ENCODE peak calls at places on chromosomes 4 and X, in five cellular contexts. One of them, this sample, is unnamed.

GRCh38 chr4:109332926-109333464 is 30.5 kb upstream of the COL25A1 start:
- DNase-seq in AG04450: no peak
- DNase-seq in RWPE1: no peak
- DNase-seq in gastrocnemius medialis: no peak
- DNase-seq in CD8-positive, alpha-beta T cell: no peak
- DNase-seq in this sample: peak

GRCh38 chrX:107710617-107711391 is 64.8 kb downstream of the TSC22D3 start:
- DNase-seq in AG04450: peak
- DNase-seq in RWPE1: peak
- DNase-seq in gastrocnemius medialis: peak
- DNase-seq in CD8-positive, alpha-beta T cell: no peak
- DNase-seq in this sample: peak

GRCh38 chr4:1072830-1073446 is 40.4 kb downstream of the RNF212 start:
- DNase-seq in AG04450: no peak
- DNase-seq in RWPE1: peak
- DNase-seq in gastrocnemius medialis: no peak
- DNase-seq in CD8-positive, alpha-beta T cell: peak
- DNase-seq in this sample: peak

GRCh38 chrX:14533867-14534266 is 4.5 kb downstream of the GLRA2 start:
- DNase-seq in AG04450: no peak
- DNase-seq in RWPE1: no peak
- DNase-seq in gastrocnemius medialis: no peak
- DNase-seq in CD8-positive, alpha-beta T cell: no peak
- DNase-seq in this sample: no peak

GRCh38 chr4:57074753-57075152 is 35.4 kb downstream of the IGFBP7 start:
- DNase-seq in AG04450: peak
- DNase-seq in RWPE1: peak
- DNase-seq in gastrocnemius medialis: no peak
- DNase-seq in CD8-positive, alpha-beta T cell: no peak
- DNase-seq in this sample: peak

GRCh38 chr4:169079942-169080827 is 70.1 kb upstream of the CBR4 start:
- DNase-seq in AG04450: no peak
- DNase-seq in RWPE1: no peak
- DNase-seq in gastrocnemius medialis: peak
- DNase-seq in CD8-positive, alpha-beta T cell: no peak
- DNase-seq in this sample: peak

GRCh38 chr4:41256131-41256739 is 493 bp upstream of the UCHL1 start:
- DNase-seq in AG04450: peak
- DNase-seq in RWPE1: no peak
- DNase-seq in gastrocnemius medialis: no peak
- DNase-seq in CD8-positive, alpha-beta T cell: no peak
- DNase-seq in this sample: no peak

GRCh38 chr4:10096976-10097330 is 19.6 kb downstream of the WDR1 start:
- DNase-seq in AG04450: no peak
- DNase-seq in RWPE1: no peak
- DNase-seq in gastrocnemius medialis: no peak
- DNase-seq in CD8-positive, alpha-beta T cell: no peak
- DNase-seq in this sample: no peak

GRCh38 chr4:6038711-6039110 is 20.5 kb upstream of the C4orf50 start:
- DNase-seq in AG04450: no peak
- DNase-seq in RWPE1: no peak
- DNase-seq in gastrocnemius medialis: no peak
- DNase-seq in CD8-positive, alpha-beta T cell: no peak
- DNase-seq in this sample: no peak

GRCh38 chr4:138910914-138911336 is 104.7 kb upstream of the NOCT start:
- DNase-seq in AG04450: peak
- DNase-seq in RWPE1: peak
- DNase-seq in gastrocnemius medialis: peak
- DNase-seq in CD8-positive, alpha-beta T cell: no peak
- DNase-seq in this sample: peak

GRCh38 chrX:109783712-109784109 is 50.7 kb upstream of the ACSL4 start:
- DNase-seq in AG04450: no peak
- DNase-seq in RWPE1: no peak
- DNase-seq in gastrocnemius medialis: no peak
- DNase-seq in CD8-positive, alpha-beta T cell: no peak
- DNase-seq in this sample: peak

GRCh38 chrX:54435121-54435520 is 5.1 kb upstream of the TSR2 start:
- DNase-seq in AG04450: no peak
- DNase-seq in RWPE1: no peak
- DNase-seq in gastrocnemius medialis: no peak
- DNase-seq in CD8-positive, alpha-beta T cell: no peak
- DNase-seq in this sample: no peak

GRCh38 chr4:75612306-75612705 is 18.0 kb downstream of the CDKL2 start:
- DNase-seq in AG04450: no peak
- DNase-seq in RWPE1: no peak
- DNase-seq in gastrocnemius medialis: no peak
- DNase-seq in CD8-positive, alpha-beta T cell: no peak
- DNase-seq in this sample: no peak

GRCh38 chr4:149766135-149766534 is 49.5 kb downstream of the IQCM start:
- DNase-seq in AG04450: no peak
- DNase-seq in RWPE1: no peak
- DNase-seq in gastrocnemius medialis: no peak
- DNase-seq in CD8-positive, alpha-beta T cell: no peak
- DNase-seq in this sample: no peak

GRCh38 chr4:73070072-73070385 is 513 bp upstream of the COX18 start:
- DNase-seq in AG04450: no peak
- DNase-seq in RWPE1: no peak
- DNase-seq in gastrocnemius medialis: no peak
- DNase-seq in CD8-positive, alpha-beta T cell: no peak
- DNase-seq in this sample: no peak

GRCh38 chr4:7332216-7333023 is 102.3 kb downstream of the PSAPL1 start:
- DNase-seq in AG04450: peak
- DNase-seq in RWPE1: peak
- DNase-seq in gastrocnemius medialis: no peak
- DNase-seq in CD8-positive, alpha-beta T cell: no peak
- DNase-seq in this sample: peak

GRCh38 chr4:156154978-156155377 is 201.3 kb upstream of the CTSO start:
- DNase-seq in AG04450: no peak
- DNase-seq in RWPE1: no peak
- DNase-seq in gastrocnemius medialis: no peak
- DNase-seq in CD8-positive, alpha-beta T cell: no peak
- DNase-seq in this sample: no peak

GRCh38 chr4:52883183-52883621 is 21.1 kb downstream of the RASL11B start:
- DNase-seq in AG04450: no peak
- DNase-seq in RWPE1: no peak
- DNase-seq in gastrocnemius medialis: no peak
- DNase-seq in CD8-positive, alpha-beta T cell: no peak
- DNase-seq in this sample: no peak

GRCh38 chr4:63308702-63309101 is 1100.5 kb downstream of the TECRL start:
- DNase-seq in AG04450: no peak
- DNase-seq in RWPE1: no peak
- DNase-seq in gastrocnemius medialis: no peak
- DNase-seq in CD8-positive, alpha-beta T cell: no peak
- DNase-seq in this sample: no peak

GRCh38 chrX:78517124-78517523 is 142.0 kb downstream of the RTL3 start:
- DNase-seq in AG04450: no peak
- DNase-seq in RWPE1: no peak
- DNase-seq in gastrocnemius medialis: no peak
- DNase-seq in CD8-positive, alpha-beta T cell: peak
- DNase-seq in this sample: no peak

GRCh38 chr4:90445380-90445779 is 318.2 kb downstream of the CCSER1 start:
- DNase-seq in AG04450: no peak
- DNase-seq in RWPE1: no peak
- DNase-seq in gastrocnemius medialis: no peak
- DNase-seq in CD8-positive, alpha-beta T cell: no peak
- DNase-seq in this sample: no peak

GRCh38 chrX:12949205-12949926 is 25.5 kb upstream of the TMSB4X start:
- DNase-seq in AG04450: no peak
- DNase-seq in RWPE1: no peak
- DNase-seq in gastrocnemius medialis: no peak
- DNase-seq in CD8-positive, alpha-beta T cell: no peak
- DNase-seq in this sample: no peak

GRCh38 chr4:1695913-1696312 is 11.8 kb upstream of the FAM53A start:
- DNase-seq in AG04450: no peak
- DNase-seq in RWPE1: no peak
- DNase-seq in gastrocnemius medialis: no peak
- DNase-seq in CD8-positive, alpha-beta T cell: no peak
- DNase-seq in this sample: no peak

GRCh38 chr4:110245567-110245966 is 47.2 kb upstream of the ELOVL6 start:
- DNase-seq in AG04450: no peak
- DNase-seq in RWPE1: peak
- DNase-seq in gastrocnemius medialis: no peak
- DNase-seq in CD8-positive, alpha-beta T cell: no peak
- DNase-seq in this sample: peak

GRCh38 chr4:94995684-94996394 is 238.1 kb downstream of the BMPR1B start:
- DNase-seq in AG04450: no peak
- DNase-seq in RWPE1: no peak
- DNase-seq in gastrocnemius medialis: peak
- DNase-seq in CD8-positive, alpha-beta T cell: no peak
- DNase-seq in this sample: peak

GRCh38 chr4:78480286-78480685 is 71.3 kb upstream of the ANXA3 start:
- DNase-seq in AG04450: no peak
- DNase-seq in RWPE1: no peak
- DNase-seq in gastrocnemius medialis: no peak
- DNase-seq in CD8-positive, alpha-beta T cell: no peak
- DNase-seq in this sample: no peak

DNA sequence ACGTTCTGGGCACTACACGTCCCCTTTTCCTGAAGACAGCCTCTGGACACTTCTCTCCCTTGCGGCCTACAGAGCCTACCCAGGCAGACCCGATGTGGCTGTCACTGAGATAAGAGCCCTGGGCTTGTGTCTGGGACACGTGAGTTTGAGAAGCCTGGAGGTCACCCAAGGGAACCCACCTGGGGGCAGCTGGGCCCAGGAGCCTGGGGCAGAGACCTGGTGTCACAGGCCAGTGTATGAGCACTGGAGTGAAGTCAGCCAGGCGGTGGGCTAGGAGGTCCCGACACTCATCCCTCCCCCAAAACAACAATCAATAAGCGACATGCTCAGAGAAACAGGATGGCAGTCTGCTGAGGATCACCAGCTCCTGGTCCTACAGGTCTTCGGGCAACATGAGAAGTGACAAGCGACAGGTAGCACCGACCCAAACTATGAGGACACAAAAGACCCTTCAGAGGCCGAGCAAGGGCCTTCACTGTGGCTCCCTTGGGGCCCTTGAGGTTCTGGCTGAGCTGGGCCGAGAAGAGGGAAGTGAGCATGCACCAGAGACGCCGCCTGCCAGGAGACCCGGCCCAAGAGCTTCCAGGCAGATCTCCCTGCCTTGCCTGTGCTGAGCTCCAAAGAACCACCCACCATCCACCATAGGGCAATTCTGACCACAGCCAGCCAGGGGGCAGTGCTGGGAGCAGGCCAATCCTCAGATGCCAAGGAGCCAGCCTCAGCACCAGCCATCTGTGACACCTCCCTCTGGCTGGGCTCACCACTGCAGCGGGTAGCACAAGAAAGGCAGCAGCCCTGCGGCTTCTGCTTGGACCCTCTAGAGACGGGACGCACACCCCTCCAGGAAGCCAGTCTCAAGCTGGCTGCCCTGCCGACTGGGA is 11.0 kb upstream of the DUSP9 start:
- DNase-seq in AG04450: no peak
- DNase-seq in RWPE1: no peak
- DNase-seq in gastrocnemius medialis: no peak
- DNase-seq in CD8-positive, alpha-beta T cell: no peak
- DNase-seq in this sample: peak
- TF ChIP-seq CTCF in AG04450: peak
- TF ChIP-seq CTCF in RWPE1: no peak
- TF ChIP-seq CTCF in gastrocnemius medialis: no peak
- TF ChIP-seq CTCF in CD8-positive, alpha-beta T cell: no peak
- TF ChIP-seq CTCF in this sample: peak

DNA sequence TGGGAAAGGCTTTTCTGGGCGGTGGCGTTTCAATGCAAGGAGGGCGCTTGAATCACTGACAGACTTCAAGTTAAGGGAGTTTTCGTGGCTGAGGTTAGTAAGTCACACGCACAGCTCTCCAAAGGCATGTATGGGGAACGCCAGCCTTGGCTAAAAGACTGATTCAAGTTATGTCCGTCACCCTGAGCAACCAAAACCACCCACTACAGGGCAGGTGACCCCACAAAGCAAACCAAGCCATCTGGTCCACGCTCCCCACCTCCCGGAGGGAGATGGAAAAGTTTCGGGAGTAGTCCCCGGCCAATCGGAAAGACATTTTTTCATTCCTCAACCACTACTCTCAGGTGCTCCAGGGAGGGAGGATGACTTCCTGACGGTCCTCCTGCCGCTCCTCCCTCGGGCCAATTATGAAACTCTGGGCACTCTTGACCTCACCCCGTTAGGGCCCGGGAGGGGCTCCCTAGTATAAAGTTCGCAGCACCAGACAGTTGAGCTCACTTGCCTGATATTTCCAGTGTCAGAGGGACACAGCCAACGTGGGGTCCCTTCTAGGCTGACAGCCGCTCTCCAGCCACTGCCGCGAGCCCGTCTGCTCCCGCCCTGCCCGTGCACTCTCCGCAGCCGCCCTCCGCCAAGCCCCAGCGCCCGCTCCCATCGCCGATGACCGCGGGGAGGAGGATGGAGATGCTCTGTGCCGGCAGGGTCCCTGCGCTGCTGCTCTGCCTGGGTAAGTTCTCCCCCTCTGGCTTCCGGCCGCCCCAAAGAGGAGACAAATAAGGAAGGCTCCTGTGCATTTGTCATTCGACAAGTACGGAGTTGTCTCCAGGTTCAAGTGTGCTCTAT is at the start of gene EREG:
- DNase-seq in AG04450: no peak
- DNase-seq in RWPE1: peak
- DNase-seq in gastrocnemius medialis: no peak
- DNase-seq in CD8-positive, alpha-beta T cell: no peak
- DNase-seq in this sample: peak
- TF ChIP-seq CTCF in AG04450: no peak
- TF ChIP-seq CTCF in RWPE1: no peak
- TF ChIP-seq CTCF in gastrocnemius medialis: no peak
- TF ChIP-seq CTCF in CD8-positive, alpha-beta T cell: no peak
- TF ChIP-seq CTCF in this sample: no peak

DNA sequence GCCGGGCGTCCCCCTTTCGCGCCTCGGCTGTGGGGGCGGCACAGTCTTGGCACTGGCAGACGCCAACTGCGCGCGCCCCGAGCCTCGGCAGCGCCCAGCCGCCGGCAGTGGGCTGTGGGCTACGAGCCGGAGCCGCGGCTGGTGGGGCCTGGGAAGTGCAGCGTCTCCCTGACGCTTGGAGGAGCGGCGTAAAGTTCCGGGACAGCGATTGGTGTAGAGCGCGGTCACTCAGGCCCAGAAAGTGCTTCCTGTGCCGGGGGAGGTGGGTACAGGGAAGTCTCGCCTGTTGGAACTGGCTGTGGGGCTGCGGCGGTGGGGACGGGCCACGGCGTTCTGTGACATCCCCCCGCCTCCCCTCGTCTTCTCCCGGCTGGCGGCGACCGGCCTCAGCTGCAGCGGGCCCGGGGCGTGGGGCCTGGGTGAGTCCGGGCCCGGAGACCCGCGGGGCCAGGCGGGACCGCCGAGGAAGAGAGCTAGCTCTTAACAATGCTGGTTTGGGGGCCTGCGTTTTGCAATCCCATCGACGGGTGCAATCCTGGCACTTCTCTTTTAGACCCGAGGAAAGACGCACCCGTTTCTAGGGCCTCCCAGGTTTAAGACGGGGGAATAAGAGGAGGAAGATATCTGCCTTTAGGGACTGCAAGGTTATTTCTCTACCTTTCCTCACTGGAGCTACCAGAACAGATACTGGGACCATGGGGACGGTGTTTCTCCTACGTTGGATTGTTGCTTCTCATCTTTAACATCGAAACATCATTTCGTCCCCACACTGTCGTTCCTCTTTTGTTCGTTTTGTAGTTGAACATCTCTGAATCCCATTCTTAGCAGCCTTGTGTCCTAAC is at the start of the genes RWDD4 and TRAPPC11:
- DNase-seq in AG04450: peak
- DNase-seq in RWPE1: peak
- DNase-seq in gastrocnemius medialis: peak
- DNase-seq in CD8-positive, alpha-beta T cell: peak
- DNase-seq in this sample: peak
- TF ChIP-seq CTCF in AG04450: peak
- TF ChIP-seq CTCF in RWPE1: peak
- TF ChIP-seq CTCF in gastrocnemius medialis: peak
- TF ChIP-seq CTCF in CD8-positive, alpha-beta T cell: no peak
- TF ChIP-seq CTCF in this sample: peak

GRCh38 chrX:153181822-153182221 is 2.7 kb downstream of the MAGEA1 start:
- DNase-seq in AG04450: no peak
- DNase-seq in RWPE1: no peak
- DNase-seq in gastrocnemius medialis: no peak
- DNase-seq in CD8-positive, alpha-beta T cell: no peak
- DNase-seq in this sample: no peak
- TF ChIP-seq CTCF in AG04450: no peak
- TF ChIP-seq CTCF in RWPE1: no peak
- TF ChIP-seq CTCF in gastrocnemius medialis: no peak
- TF ChIP-seq CTCF in CD8-positive, alpha-beta T cell: no peak
- TF ChIP-seq CTCF in this sample: no peak

This sample was measured in MCF 10A.